ENCODE peak calls at places on chromosome 3, in seven cellular contexts. Q, D, U, W, M, T and C are unnamed samples.

GRCh38 chr3:106423321-106424225 is 554.8 kb upstream of the CBLB start:
- DNase-seq in Q (no peak), D (no peak), U (no peak), W (no peak), M (no peak), T (no peak), C (no peak)

GRCh38 chr3:56322862-56323261 is 145.4 kb downstream of the ERC2 start:
- DNase-seq in Q (no peak), D (no peak), U (no peak), W (no peak), M (no peak), T (no peak), C (no peak)

GRCh38 chr3:171088984-171089754 is 62.6 kb upstream of the SLC2A2 start:
- DNase-seq in Q (no peak), D (peak), U (no peak), W (no peak), M (no peak), T (no peak), C (peak)

GRCh38 chr3:66224220-66224619 is 3.4 kb downstream of the SLC25A26 start:
- DNase-seq in Q (no peak), D (no peak), U (no peak), W (no peak), M (no peak), T (no peak), C (no peak)

GRCh38 chr3:111809196-111809595 is 49.9 kb upstream of the PHLDB2 start:
- DNase-seq in Q (no peak), D (peak), U (no peak), W (no peak), M (no peak), T (no peak), C (no peak)

GRCh38 chr3:4864503-4864902 is 114.7 kb upstream of the BHLHE40 start:
- DNase-seq in Q (no peak), D (no peak), U (no peak), W (no peak), M (no peak), T (no peak), C (no peak)

GRCh38 chr3:58531956-58532355 is 5.0 kb downstream of the ACOX2 start:
- DNase-seq in Q (no peak), D (peak), U (no peak), W (no peak), M (no peak), T (no peak), C (peak)

GRCh38 chr3:98657429-98657828 is 64.0 kb upstream of the CPOX start:
- DNase-seq in Q (no peak), D (peak), U (peak), W (no peak), M (peak), T (no peak), C (no peak)

GRCh38 chr3:133940536-133940935 is 44.9 kb upstream of the RAB6B start:
- DNase-seq in Q (no peak), D (no peak), U (no peak), W (peak), M (peak), T (no peak), C (no peak)

GRCh38 chr3:1963896-1964295 is 134.8 kb upstream of the CNTN4 start:
- DNase-seq in Q (no peak), D (no peak), U (no peak), W (no peak), M (no peak), T (no peak), C (no peak)

GRCh38 chr3:124373524-124373923 is 356.7 kb upstream of the UMPS start:
- DNase-seq in Q (no peak), D (no peak), U (no peak), W (no peak), M (no peak), T (no peak), C (no peak)

GRCh38 chr3:76570436-76571057 is 469.4 kb upstream of the ROBO2 start:
- DNase-seq in Q (no peak), D (peak), U (peak), W (no peak), M (no peak), T (no peak), C (no peak)

GRCh38 chr3:24956613-24957012 is 462.0 kb upstream of the THRB start:
- DNase-seq in Q (no peak), D (no peak), U (no peak), W (no peak), M (no peak), T (no peak), C (no peak)

GRCh38 chr3:63886843-63887242 is 23.2 kb downstream of the ATXN7 start:
- DNase-seq in Q (no peak), D (no peak), U (no peak), W (no peak), M (no peak), T (no peak), C (no peak)

GRCh38 chr3:161043343-161044035 is 61.7 kb downstream of the B3GALNT1 start:
- DNase-seq in Q (no peak), D (no peak), U (no peak), W (no peak), M (no peak), T (no peak), C (no peak)

GRCh38 chr3:72476139-72476483 is 372.1 kb downstream of the SHQ1 start:
- DNase-seq in Q (no peak), D (no peak), U (no peak), W (no peak), M (no peak), T (no peak), C (no peak)

GRCh38 chr3:32180151-32180850 is 58.2 kb upstream of the CMTM8 start:
- DNase-seq in Q (no peak), D (no peak), U (no peak), W (no peak), M (no peak), T (no peak), C (no peak)

GRCh38 chr3:51796859-51797258 is 17.8 kb upstream of the IQCF6 start:
- DNase-seq in Q (no peak), D (no peak), U (no peak), W (no peak), M (no peak), T (no peak), C (no peak)

GRCh38 chr3:150528359-150528797 is 17.9 kb downstream of the SERP1 start:
- DNase-seq in Q (no peak), D (peak), U (peak), W (no peak), M (no peak), T (no peak), C (no peak)

GRCh38 chr3:179486806-179487205 is 35.5 kb upstream of the GNB4 start:
- DNase-seq in Q (no peak), D (no peak), U (no peak), W (no peak), M (no peak), T (no peak), C (no peak)

GRCh38 chr3:111592941-111593340 is 2.2 kb downstream of the ZBED2 start:
- DNase-seq in Q (no peak), D (no peak), U (no peak), W (no peak), M (no peak), T (no peak), C (no peak)

GRCh38 chr3:179681492-179682263 is 28.8 kb downstream of the USP13 start:
- DNase-seq in Q (peak), D (no peak), U (no peak), W (no peak), M (peak), T (no peak), C (no peak)

GRCh38 chr3:76866729-76867461 is 173.0 kb upstream of the ROBO2 start:
- DNase-seq in Q (no peak), D (no peak), U (no peak), W (no peak), M (no peak), T (no peak), C (no peak)

GRCh38 chr3:160009525-160009924 is 20.9 kb downstream of the IL12A start:
- DNase-seq in Q (no peak), D (no peak), U (no peak), W (no peak), M (no peak), T (no peak), C (no peak)

GRCh38 chr3:147341727-147342126 is 64.6 kb downstream of the ZIC4 start:
- DNase-seq in Q (no peak), D (no peak), U (no peak), W (no peak), M (no peak), T (no peak), C (no peak)

GRCh38 chr3:42819351-42819965 is 10.2 kb downstream of the ACKR2 start:
- DNase-seq in Q (no peak), D (no peak), U (no peak), W (no peak), M (peak), T (no peak), C (no peak)

GRCh38 chr3:107987036-107987557 is 103.7 kb downstream of the CD47 start:
- DNase-seq in Q (peak), D (peak), U (no peak), W (peak), M (peak), T (peak), C (no peak)

GRCh38 chr3:90062018-90062417 is 954.6 kb downstream of the EPHA3 start:
- DNase-seq in Q (no peak), D (no peak), U (no peak), W (no peak), M (no peak), T (no peak), C (no peak)

GRCh38 chr3:141349711-141350110 is 18.6 kb upstream of the ZBTB38 start:
- DNase-seq in Q (no peak), D (no peak), U (no peak), W (no peak), M (no peak), T (no peak), C (no peak)

GRCh38 chr3:51283421-51283820 is 101.7 kb upstream of the MANF start:
- DNase-seq in Q (no peak), D (no peak), U (no peak), W (no peak), M (no peak), T (no peak), C (no peak)

GRCh38 chr3:168514252-168514651 is 418.5 kb upstream of the GOLIM4 start:
- DNase-seq in Q (no peak), D (no peak), U (no peak), W (no peak), M (no peak), T (no peak), C (no peak)
- TF ChIP-seq POLR2A in Q (no peak), D (no peak), U (no peak), W (no peak), M (no peak), T (no peak), C (no peak)

GRCh38 chr3:13892304-13892703 is 12.4 kb upstream of the WNT7A start:
- DNase-seq in Q (no peak), D (no peak), U (no peak), W (no peak), M (no peak), T (no peak), C (no peak)

GRCh38 chr3:13896473-13897154 is 16.7 kb upstream of the WNT7A start:
- DNase-seq in Q (peak), D (peak), U (peak), W (no peak), M (peak), T (peak), C (no peak)

GRCh38 chr3:13894096-13894811 is 14.4 kb upstream of the WNT7A start:
- DNase-seq in Q (no peak), D (no peak), U (no peak), W (no peak), M (no peak), T (no peak), C (no peak)

GRCh38 chr3:13894812-13895154 is 14.9 kb upstream of the WNT7A start:
- DNase-seq in Q (no peak), D (no peak), U (no peak), W (no peak), M (no peak), T (no peak), C (no peak)

GRCh38 chr3:13895155-13896105 is 15.6 kb upstream of the WNT7A start:
- DNase-seq in Q (peak), D (peak), U (peak), W (peak), M (peak), T (peak), C (peak)
- TF ChIP-seq POLR2A in Q (no peak), D (no peak), U (peak), W (no peak), M (no peak), T (peak), C (no peak)

GRCh38 chr3:123141276-123141675 is 60.5 kb upstream of the SEC22A start:
- DNase-seq in Q (no peak), D (no peak), U (no peak), W (no peak), M (no peak), T (no peak), C (no peak)

GRCh38 chr3:123140591-123140990 is 61.2 kb upstream of the SEC22A start:
- DNase-seq in Q (no peak), D (no peak), U (no peak), W (no peak), M (no peak), T (no peak), C (no peak)

GRCh38 chr3:123138819-123139517 is 62.8 kb upstream of the SEC22A start:
- DNase-seq in Q (no peak), D (no peak), U (no peak), W (no peak), M (no peak), T (no peak), C (no peak)

GRCh38 chr3:123147754-123148535 is 53.8 kb upstream of the SEC22A start:
- DNase-seq in Q (no peak), D (no peak), U (no peak), W (no peak), M (no peak), T (no peak), C (no peak)

DNA sequence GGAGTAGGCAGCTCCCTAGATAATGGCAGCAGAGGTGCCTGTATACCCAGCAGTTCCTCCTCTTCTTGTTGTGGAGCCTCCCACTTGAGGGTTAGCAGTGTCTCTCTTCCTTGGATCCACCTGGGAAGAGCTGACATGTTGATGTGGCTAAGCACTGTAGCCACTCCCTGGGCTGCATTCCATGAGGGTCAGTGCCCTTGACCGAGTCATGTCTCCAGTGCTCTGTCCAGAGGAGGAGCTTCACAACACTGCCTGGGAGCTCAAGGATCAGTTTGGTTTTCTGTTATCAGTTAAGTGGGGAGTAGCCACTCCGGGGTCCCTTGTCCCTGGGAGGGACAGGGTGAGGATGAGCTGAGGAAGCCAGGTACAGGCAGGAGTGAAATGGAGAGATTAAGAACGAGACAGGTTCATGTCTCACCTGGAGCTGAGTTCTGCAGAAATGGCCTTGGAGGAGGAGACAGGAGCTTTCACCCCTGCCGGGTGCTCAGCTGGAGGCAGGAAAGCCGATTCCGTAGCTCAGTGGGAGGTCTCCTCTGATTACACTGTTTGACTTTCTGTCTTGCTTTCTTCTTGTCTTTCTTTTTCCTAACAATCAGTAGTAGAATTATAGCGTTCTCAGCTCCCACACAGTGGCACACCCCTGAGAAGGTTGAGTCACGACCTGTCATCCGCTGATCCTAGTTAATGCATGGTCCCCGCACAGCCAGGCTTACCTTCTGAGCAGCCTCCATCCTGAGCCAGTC is 57.9 kb upstream of the SEC22A start:
- DNase-seq in Q (peak), D (no peak), U (no peak), W (peak), M (no peak), T (no peak), C (peak)
- TF ChIP-seq POLR2A in Q (no peak), D (no peak), U (no peak), W (no peak), M (no peak), T (no peak), C (no peak)

GRCh38 chr3:127590282-127590592 is 296 bp downstream of the TPRA1 start:
- DNase-seq in Q (no peak), D (no peak), U (no peak), W (no peak), M (no peak), T (no peak), C (no peak)
- TF ChIP-seq POLR2A in Q (no peak), D (no peak), U (no peak), W (no peak), M (no peak), T (peak), C (no peak)

DNA sequence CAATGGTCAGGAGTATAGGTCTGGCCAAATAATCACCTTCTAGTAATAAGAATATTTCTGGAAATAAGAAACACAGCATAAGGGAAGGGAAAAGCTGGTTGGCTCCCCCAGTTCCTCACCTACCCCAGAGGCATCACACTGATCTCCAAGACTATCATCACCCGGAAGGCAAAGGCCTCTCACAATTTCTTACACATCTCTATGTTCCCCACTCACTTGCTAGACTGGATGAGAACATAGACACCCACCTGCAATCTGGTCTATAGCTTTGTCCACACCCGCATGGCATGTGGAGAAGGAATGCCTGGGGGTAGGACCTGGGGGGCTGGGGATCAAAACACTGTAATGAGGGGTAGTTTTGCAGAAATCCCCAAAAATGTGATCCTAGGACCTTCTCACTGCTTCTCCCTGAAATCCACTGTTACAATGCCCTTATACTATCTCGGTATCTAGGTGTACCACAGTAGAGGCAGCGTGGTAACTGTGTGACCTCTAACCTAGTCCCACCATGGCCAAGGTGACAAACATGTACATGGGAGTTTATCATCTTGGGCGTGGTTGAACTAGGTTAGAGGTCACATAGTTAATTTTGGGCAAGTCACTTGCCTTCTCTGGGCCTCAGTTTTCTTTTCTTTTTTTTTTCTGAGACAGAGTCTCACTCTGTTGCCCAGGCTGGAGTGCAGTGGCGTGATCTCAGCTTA is 29.5 kb upstream of the NRROS start:
- DNase-seq in Q (no peak), D (no peak), U (no peak), W (no peak), M (no peak), T (no peak), C (no peak)
- TF ChIP-seq POLR2A in Q (no peak), D (no peak), U (no peak), W (no peak), M (no peak), T (no peak), C (no peak)

GRCh38 chr3:48918388-48919214 is at the start of gene ARIH2:
- DNase-seq in Q (peak), D (peak), U (peak), W (peak), M (peak), T (peak), C (peak)
- TF ChIP-seq POLR2A in Q (no peak), D (peak), U (peak), W (no peak), M (peak), T (peak), C (peak)

GRCh38 chr3:71258526-71258925 is 325.0 kb downstream of the FOXP1 start:
- DNase-seq in Q (no peak), D (peak), U (no peak), W (no peak), M (no peak), T (no peak), C (no peak)
- TF ChIP-seq POLR2A in Q (no peak), D (no peak), U (no peak), W (no peak), M (no peak), T (no peak), C (no peak)